ENCODE peak calls at places on chromosomes 6 and 20, in six cellular contexts. H is epithelial cell of esophagus; K is activated CD8-positive, alpha-beta memory T cell treated with anti-CD3 and anti-CD28 coated beads, Interleukin-2, amount 50 U/mL, for 4 hours; P is fibroblast of the aortic adventitia; G is Kasumi-1; X is sigmoid colon. C is an unnamed sample.

GRCh38 chr6:75524322-75524972 is 30.8 kb upstream of the FILIP1 start:
- DNase-seq in P (peak; percentile 79), G (no peak), X (no peak), H (peak; percentile 66), K (no peak), C (peak; percentile 77)

GRCh38 chr20:50055524-50056083 is 57.3 kb downstream of the UBE2V1 start:
- DNase-seq in K (no peak), X (no peak), H (no peak), P (no peak), G (no peak), C (no peak)

GRCh38 chr6:44056392-44057237 is 70.6 kb downstream of the MRPL14 start:
- DNase-seq in P (peak; percentile 88), H (no peak), G (no peak), X (no peak), K (no peak), C (peak; percentile 57)

GRCh38 chr20:63206878-63207277 is 9.1 kb downstream of the YTHDF1 start:
- DNase-seq in K (no peak), P (no peak), G (no peak), H (peak; percentile 60), X (no peak), C (peak; percentile 33)

GRCh38 chr6:84623956-84624680 is 140.3 kb downstream of the TBX18 start:
- DNase-seq in X (no peak), P (peak; percentile 91), G (no peak), K (no peak), H (peak; percentile 75), C (peak; percentile 80)

GRCh38 chr20:32672982-32673727 is 586 bp downstream of the C20orf203 start:
- DNase-seq in G (peak; percentile 76), P (no peak), H (no peak), K (peak; percentile 24), X (no peak), C (no peak)

GRCh38 chr6:13013681-13014550 is 297.3 kb downstream of the PHACTR1 start:
- DNase-seq in H (no peak), X (no peak), P (peak; percentile 4), G (no peak), K (no peak), C (no peak)

GRCh38 chr20:17710379-17711305 is 10.9 kb downstream of the BANF2 start:
- DNase-seq in P (no peak), X (no peak), K (no peak), H (no peak), G (no peak), C (no peak)

GRCh38 chr6:5728726-5729434 is 277.8 kb downstream of the NRN1 start:
- DNase-seq in X (no peak), H (peak; percentile 90), K (no peak), G (no peak), P (peak; percentile 20), C (peak; percentile 42)

GRCh38 chr6:160261991-160262718 is 3.5 kb upstream of the SLC22A2 start:
- DNase-seq in X (no peak), K (no peak), P (no peak), G (no peak), H (no peak), C (no peak)

GRCh38 chr6:118999494-118999893 is 64.5 kb upstream of the MCM9 start:
- DNase-seq in K (no peak), P (no peak), H (no peak), X (no peak), G (no peak), C (no peak)

GRCh38 chr6:11780097-11780428 is 1.5 kb upstream of the ADTRP start:
- DNase-seq in X (no peak), K (no peak), G (no peak), H (no peak), P (no peak), C (no peak)

GRCh38 chr6:167678102-167679101 is 148.3 kb upstream of the AFDN start:
- DNase-seq in K (no peak), P (no peak), G (no peak), H (no peak), X (peak; percentile 66), C (no peak)

GRCh38 chr6:7142228-7142801 is 34.6 kb downstream of the RREB1 start:
- DNase-seq in H (no peak), K (no peak), G (no peak), X (no peak), P (no peak), C (no peak)

GRCh38 chr6:159169193-159169555 is at the start of gene FNDC1:
- DNase-seq in H (no peak), P (no peak), K (no peak), X (no peak), G (peak; percentile 26), C (peak; percentile 31)

GRCh38 chr6:135210632-135211305 is 29.7 kb downstream of the MYB start:
- DNase-seq in G (no peak), K (no peak), P (no peak), H (no peak), X (no peak), C (no peak)

GRCh38 chr6:39228992-39229767 is at the start of gene KCNK5:
- DNase-seq in H (peak; percentile 54), K (peak; percentile 78), G (peak; percentile 85), X (peak; percentile 73), P (peak; percentile 10), C (peak; percentile 15)

C was measured in AG10803.